ENCODE peak calls at places on chromosomes 13 and 19, in six cellular contexts. One of them, this sample, is unnamed.

GRCh38 chr19:2362039-2362969 is 2.2 kb downstream of the TMPRSS9 start:
- DNase-seq in CD8-positive, alpha-beta T cell: no peak
- DNase-seq in BJ: no peak
- DNase-seq in kidney epithelial cell: no peak
- DNase-seq in neural progenitor cell: no peak
- DNase-seq in PC-3: no peak
- DNase-seq in this sample: no peak

GRCh38 chr13:100573121-100573520 is 15.5 kb downstream of the GGACT start:
- DNase-seq in CD8-positive, alpha-beta T cell: peak; percentile 81
- DNase-seq in BJ: no peak
- DNase-seq in kidney epithelial cell: peak; percentile 26
- DNase-seq in neural progenitor cell: peak; percentile 85
- DNase-seq in PC-3: peak; percentile 76
- DNase-seq in this sample: peak; percentile 75

GRCh38 chr13:98492335-98493034 is 84.4 kb downstream of the STK24 start:
- DNase-seq in CD8-positive, alpha-beta T cell: no peak
- DNase-seq in BJ: no peak
- DNase-seq in kidney epithelial cell: no peak
- DNase-seq in neural progenitor cell: peak; percentile 67
- DNase-seq in PC-3: no peak
- DNase-seq in this sample: no peak

GRCh38 chr13:81379183-81379582 is 1038.3 kb upstream of the SPRY2 start:
- DNase-seq in CD8-positive, alpha-beta T cell: no peak
- DNase-seq in BJ: no peak
- DNase-seq in kidney epithelial cell: no peak
- DNase-seq in neural progenitor cell: no peak
- DNase-seq in PC-3: no peak
- DNase-seq in this sample: no peak

GRCh38 chr13:28763887-28764286 is 45.1 kb upstream of the SLC46A3 start:
- DNase-seq in CD8-positive, alpha-beta T cell: no peak
- DNase-seq in BJ: no peak
- DNase-seq in kidney epithelial cell: no peak
- DNase-seq in neural progenitor cell: no peak
- DNase-seq in PC-3: no peak
- DNase-seq in this sample: no peak

GRCh38 chr13:90105881-90106496 is 1241.5 kb upstream of the MIR17HG start:
- DNase-seq in CD8-positive, alpha-beta T cell: no peak
- DNase-seq in BJ: peak; percentile 21
- DNase-seq in kidney epithelial cell: no peak
- DNase-seq in neural progenitor cell: no peak
- DNase-seq in PC-3: peak; percentile 45
- DNase-seq in this sample: no peak

GRCh38 chr13:93534181-93534700 is 307.6 kb downstream of the GPC6 start:
- DNase-seq in CD8-positive, alpha-beta T cell: no peak
- DNase-seq in BJ: no peak
- DNase-seq in kidney epithelial cell: no peak
- DNase-seq in neural progenitor cell: no peak
- DNase-seq in PC-3: no peak
- DNase-seq in this sample: no peak

GRCh38 chr13:99768986-99769385 is 202.6 kb downstream of the ZIC5 start:
- DNase-seq in CD8-positive, alpha-beta T cell: no peak
- DNase-seq in BJ: no peak
- DNase-seq in kidney epithelial cell: no peak
- DNase-seq in neural progenitor cell: no peak
- DNase-seq in PC-3: no peak
- DNase-seq in this sample: no peak

GRCh38 chr19:42254083-42254849 is 662 bp downstream of the ERF start:
- DNase-seq in CD8-positive, alpha-beta T cell: peak; percentile 84
- DNase-seq in BJ: no peak
- DNase-seq in kidney epithelial cell: no peak
- DNase-seq in neural progenitor cell: peak; percentile 94
- DNase-seq in PC-3: peak; percentile 48
- DNase-seq in this sample: peak; percentile 76

GRCh38 chr19:8262431-8262830 is 45.7 kb downstream of the CD320 start:
- DNase-seq in CD8-positive, alpha-beta T cell: no peak
- DNase-seq in BJ: no peak
- DNase-seq in kidney epithelial cell: no peak
- DNase-seq in neural progenitor cell: no peak
- DNase-seq in PC-3: no peak
- DNase-seq in this sample: no peak

GRCh38 chr13:73198888-73199497 is 140.2 kb downstream of the KLF5 start:
- DNase-seq in CD8-positive, alpha-beta T cell: no peak
- DNase-seq in BJ: no peak
- DNase-seq in kidney epithelial cell: no peak
- DNase-seq in neural progenitor cell: no peak
- DNase-seq in PC-3: no peak
- DNase-seq in this sample: no peak

GRCh38 chr19:20558011-20558410 is 7.6 kb downstream of the ZNF737 start:
- DNase-seq in CD8-positive, alpha-beta T cell: no peak
- DNase-seq in BJ: no peak
- DNase-seq in kidney epithelial cell: no peak
- DNase-seq in neural progenitor cell: no peak
- DNase-seq in PC-3: no peak
- DNase-seq in this sample: peak; percentile 46
- TF ChIP-seq CTCF in CD8-positive, alpha-beta T cell: no peak
- TF ChIP-seq CTCF in BJ: no peak
- TF ChIP-seq CTCF in kidney epithelial cell: no peak
- TF ChIP-seq CTCF in neural progenitor cell: peak; percentile 28
- TF ChIP-seq CTCF in PC-3: no peak
- TF ChIP-seq CTCF in this sample: peak; percentile 14

DNA sequence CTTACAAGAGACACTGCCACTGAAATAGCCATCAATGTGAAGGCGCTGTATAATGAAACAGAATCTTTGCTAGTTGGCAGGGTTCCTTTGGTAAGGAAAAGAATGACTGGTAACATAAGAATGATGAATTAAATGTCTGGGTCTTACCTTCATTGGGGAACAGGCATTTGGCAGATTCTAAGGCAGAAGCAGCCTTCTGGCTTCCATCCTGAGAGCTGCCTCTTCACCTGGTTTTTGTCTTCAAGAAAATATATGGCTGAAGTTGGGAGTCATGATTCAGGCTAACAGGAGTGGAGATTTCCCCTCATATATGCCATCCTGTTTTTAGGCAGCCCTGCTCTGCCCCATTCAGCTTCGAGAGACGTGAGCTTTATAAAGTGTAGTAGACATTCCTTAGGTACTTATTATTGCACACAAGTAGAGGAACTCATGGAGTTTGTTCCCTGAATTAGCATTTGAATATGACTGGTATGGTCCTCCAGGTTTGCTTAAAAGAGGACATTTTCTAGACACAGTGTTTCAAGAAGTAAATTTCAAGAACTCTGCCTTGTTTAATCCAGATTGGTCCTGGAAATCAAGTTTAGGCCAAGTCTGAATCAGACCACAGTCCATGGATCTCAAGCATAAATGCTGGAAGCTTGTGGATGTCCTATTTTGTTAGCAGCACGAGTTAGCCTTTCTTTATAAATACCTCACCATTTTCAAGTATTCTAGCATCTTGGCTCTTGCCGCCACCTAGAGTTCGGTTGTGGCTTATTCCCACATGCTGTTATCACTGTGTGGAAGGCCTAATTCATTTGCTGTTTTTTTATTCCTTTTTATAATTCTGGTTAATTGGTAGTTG is 56.2 kb upstream of the AKAP11 start:
- DNase-seq in CD8-positive, alpha-beta T cell: no peak
- DNase-seq in BJ: no peak
- DNase-seq in kidney epithelial cell: no peak
- DNase-seq in neural progenitor cell: peak; percentile 58
- DNase-seq in PC-3: peak; percentile 53
- DNase-seq in this sample: peak; percentile 39
- TF ChIP-seq CTCF in CD8-positive, alpha-beta T cell: peak; percentile 40
- TF ChIP-seq CTCF in BJ: peak; percentile 69
- TF ChIP-seq CTCF in kidney epithelial cell: peak; percentile 60
- TF ChIP-seq CTCF in neural progenitor cell: peak; percentile 69
- TF ChIP-seq CTCF in PC-3: peak; percentile 77
- TF ChIP-seq CTCF in this sample: peak; percentile 33

GRCh38 chr19:1354496-1355257 is 29.0 kb upstream of the NDUFS7 start:
- DNase-seq in CD8-positive, alpha-beta T cell: peak; percentile 81
- DNase-seq in BJ: peak; percentile 31
- DNase-seq in kidney epithelial cell: no peak
- DNase-seq in neural progenitor cell: peak; percentile 97
- DNase-seq in PC-3: peak; percentile 87
- DNase-seq in this sample: peak; percentile 90
- TF ChIP-seq CTCF in CD8-positive, alpha-beta T cell: no peak
- TF ChIP-seq CTCF in BJ: no peak
- TF ChIP-seq CTCF in kidney epithelial cell: no peak
- TF ChIP-seq CTCF in neural progenitor cell: peak; percentile 17
- TF ChIP-seq CTCF in PC-3: no peak
- TF ChIP-seq CTCF in this sample: no peak

DNA sequence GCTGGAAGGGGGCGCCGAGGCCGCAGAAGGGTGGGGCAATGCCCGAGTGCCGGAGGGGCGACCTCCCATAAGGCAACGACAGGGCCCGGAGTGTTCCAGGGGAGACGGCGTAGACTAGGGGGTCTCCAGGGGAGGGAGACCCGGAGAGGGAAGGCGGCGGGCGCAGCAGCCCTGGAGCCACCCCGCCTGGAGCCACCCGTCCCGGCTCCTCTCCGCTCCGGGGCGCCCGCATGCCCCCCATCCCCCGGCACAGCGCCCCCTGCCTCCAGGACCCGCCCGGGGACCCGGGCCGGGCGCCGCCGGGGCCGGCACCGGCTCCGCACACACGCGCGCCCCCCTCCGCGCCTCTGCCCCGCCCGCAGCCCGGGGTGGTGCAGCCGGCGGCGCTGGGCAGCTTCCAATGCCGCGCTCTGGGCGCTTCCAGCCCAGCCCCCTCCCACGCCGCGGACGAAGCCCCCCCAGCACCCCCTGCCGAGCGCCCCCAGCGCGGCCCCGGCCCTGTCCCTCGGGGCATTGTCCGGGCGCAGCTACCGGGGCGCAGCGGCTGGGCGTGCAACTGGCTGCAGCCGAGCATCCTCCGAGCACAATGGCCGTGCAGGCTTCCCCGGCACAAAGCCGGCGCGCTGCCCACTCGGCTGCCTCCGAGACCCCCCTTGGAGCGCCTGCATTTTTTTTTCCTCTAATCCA is 519 bp downstream of the PTPRS start:
- DNase-seq in CD8-positive, alpha-beta T cell: no peak
- DNase-seq in BJ: no peak
- DNase-seq in kidney epithelial cell: no peak
- DNase-seq in neural progenitor cell: peak; percentile 88
- DNase-seq in PC-3: peak; percentile 30
- DNase-seq in this sample: peak; percentile 51
- TF ChIP-seq CTCF in CD8-positive, alpha-beta T cell: no peak
- TF ChIP-seq CTCF in BJ: no peak
- TF ChIP-seq CTCF in kidney epithelial cell: no peak
- TF ChIP-seq CTCF in neural progenitor cell: peak; percentile 42
- TF ChIP-seq CTCF in PC-3: peak; percentile 33
- TF ChIP-seq CTCF in this sample: peak; percentile 25

GRCh38 chr13:44651724-44652123 is 75.6 kb upstream of the TSC22D1 start:
- DNase-seq in CD8-positive, alpha-beta T cell: no peak
- DNase-seq in BJ: no peak
- DNase-seq in kidney epithelial cell: no peak
- DNase-seq in neural progenitor cell: no peak
- DNase-seq in PC-3: no peak
- DNase-seq in this sample: no peak

GRCh38 chr13:44653261-44653660 is 77.1 kb upstream of the TSC22D1 start:
- DNase-seq in CD8-positive, alpha-beta T cell: no peak
- DNase-seq in BJ: no peak
- DNase-seq in kidney epithelial cell: no peak
- DNase-seq in neural progenitor cell: no peak
- DNase-seq in PC-3: no peak
- DNase-seq in this sample: no peak

GRCh38 chr13:44649834-44650233 is 73.7 kb upstream of the TSC22D1 start:
- DNase-seq in CD8-positive, alpha-beta T cell: no peak
- DNase-seq in BJ: no peak
- DNase-seq in kidney epithelial cell: no peak
- DNase-seq in neural progenitor cell: no peak
- DNase-seq in PC-3: no peak
- DNase-seq in this sample: no peak

GRCh38 chr13:44652223-44652622 is 76.1 kb upstream of the TSC22D1 start:
- DNase-seq in CD8-positive, alpha-beta T cell: no peak
- DNase-seq in BJ: no peak
- DNase-seq in kidney epithelial cell: no peak
- DNase-seq in neural progenitor cell: no peak
- DNase-seq in PC-3: no peak
- DNase-seq in this sample: no peak

GRCh38 chr13:44651209-44651608 is 75.1 kb upstream of the TSC22D1 start:
- DNase-seq in CD8-positive, alpha-beta T cell: no peak
- DNase-seq in BJ: no peak
- DNase-seq in kidney epithelial cell: no peak
- DNase-seq in neural progenitor cell: no peak
- DNase-seq in PC-3: no peak
- DNase-seq in this sample: no peak
- TF ChIP-seq CTCF in CD8-positive, alpha-beta T cell: no peak
- TF ChIP-seq CTCF in BJ: no peak
- TF ChIP-seq CTCF in kidney epithelial cell: no peak
- TF ChIP-seq CTCF in neural progenitor cell: no peak
- TF ChIP-seq CTCF in PC-3: no peak
- TF ChIP-seq CTCF in this sample: peak; percentile 19

DNA sequence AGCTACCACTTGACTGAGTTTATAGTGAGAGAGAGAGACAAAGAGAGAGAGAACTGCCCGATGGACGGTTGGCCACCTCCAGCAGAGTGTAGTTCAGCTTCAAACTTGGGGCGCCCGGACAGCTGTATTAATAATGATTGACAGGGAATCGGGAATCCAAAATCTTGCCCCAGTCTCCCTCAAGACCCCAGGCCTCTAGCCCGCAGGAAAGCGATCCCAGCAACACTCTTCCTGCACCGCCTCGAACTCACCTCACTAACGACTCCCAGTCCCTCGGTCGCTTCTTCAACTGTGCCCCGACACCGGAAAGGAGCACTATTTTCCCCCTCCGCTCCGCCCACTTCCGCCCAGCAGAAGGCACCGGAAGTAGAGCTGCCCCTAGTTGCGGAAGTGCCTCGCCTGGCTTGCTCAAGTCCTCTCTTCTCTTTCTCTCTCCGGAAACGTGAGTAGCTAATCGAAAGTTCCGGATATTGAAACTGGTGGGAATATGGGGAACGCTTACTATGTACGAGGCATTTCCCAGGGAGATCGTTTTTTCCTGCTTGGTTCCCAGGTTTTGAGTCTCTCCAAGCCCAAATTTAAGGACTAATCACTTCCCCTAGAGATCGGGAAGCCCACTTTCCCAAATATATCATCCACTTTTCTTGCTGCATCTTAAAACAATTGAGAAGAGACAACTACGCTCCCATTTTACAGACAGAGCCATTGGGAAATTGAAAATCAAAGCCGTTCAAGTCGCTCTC is at the start of gene NOSIP:
- DNase-seq in CD8-positive, alpha-beta T cell: peak; percentile 97
- DNase-seq in BJ: peak; percentile 70
- DNase-seq in kidney epithelial cell: peak; percentile 85
- DNase-seq in neural progenitor cell: peak; percentile 98
- DNase-seq in PC-3: peak; percentile 99
- DNase-seq in this sample: peak; percentile 89
- TF ChIP-seq CTCF in CD8-positive, alpha-beta T cell: no peak
- TF ChIP-seq CTCF in BJ: no peak
- TF ChIP-seq CTCF in kidney epithelial cell: no peak
- TF ChIP-seq CTCF in neural progenitor cell: no peak
- TF ChIP-seq CTCF in PC-3: no peak
- TF ChIP-seq CTCF in this sample: no peak

This sample was measured in endothelial cell.